ENCODE peak calls at places on chromosome 19, in nine cellular contexts. A is pancreas, F is GM23248, P is ascending aorta, G is spleen, U is AG04450, J is psoas muscle, Z is colonic mucosa, R is body of pancreas. H is an unnamed sample. For H3K27me3, the result is how much of the 10 kb centered on the place peaks cover.

GRCh38 chr19:31338069-31338767 is 11.0 kb downstream of the TSHZ3 start:
- DNase-seq in A (no peak), P (no peak), Z (no peak), G (no peak), R (peak), U (no peak), J (peak), F (peak), H (peak)

GRCh38 chr19:41540041-41540695 is 35.8 kb upstream of the CEACAM21 start:
- DNase-seq in F (no peak), A (no peak), U (no peak), J (no peak), R (no peak), P (no peak), G (no peak), Z (no peak), H (no peak)

GRCh38 chr19:32343550-32344262 is 1.7 kb upstream of the ZNF507 start:
- DNase-seq in G (no peak), F (no peak), A (no peak), Z (no peak), R (no peak), J (no peak), U (no peak), P (no peak), H (no peak)

GRCh38 chr19:41699968-41700323 is 8.5 kb upstream of the CEACAM5 start:
- DNase-seq in Z (peak), P (no peak), F (no peak), A (peak), U (no peak), R (no peak), J (no peak), G (no peak), H (no peak)

GRCh38 chr19:35921012-35921411 is 12.9 kb upstream of the TYROBP start:
- DNase-seq in P (no peak), F (no peak), G (no peak), J (no peak), A (no peak), R (no peak), U (no peak), Z (no peak), H (no peak)

GRCh38 chr19:57437931-57438330 is 2.8 kb downstream of the ZNF749 start:
- DNase-seq in F (peak), R (no peak), Z (no peak), A (no peak), P (no peak), G (no peak), U (no peak), J (no peak), H (no peak)

GRCh38 chr19:33866696-33867095 is 70.0 kb downstream of the KCTD15 start:
- DNase-seq in P (no peak), R (no peak), F (no peak), Z (no peak), G (peak), A (no peak), J (no peak), U (no peak), H (no peak)

GRCh38 chr19:30133803-30134202 is 191.8 kb downstream of the URI1 start:
- DNase-seq in R (no peak), G (peak), J (no peak), P (no peak), Z (no peak), F (no peak), U (no peak), A (peak), H (no peak)

GRCh38 chr19:54151362-54152035 is 8.0 kb downstream of the LENG1 start:
- DNase-seq in G (no peak), F (no peak), Z (no peak), A (no peak), R (no peak), J (no peak), P (no peak), U (no peak), H (no peak)

GRCh38 chr19:19570561-19570960 is 32.5 kb downstream of the CILP2 start:
- DNase-seq in F (no peak), R (no peak), Z (no peak), A (no peak), P (no peak), U (no peak), G (no peak), J (no peak), H (no peak)
- H3K27ac ChIP-seq in F (no peak), R (no peak), Z (no peak), A (no peak), P (no peak), U (no peak), G (no peak), J (no peak), H (no peak)

GRCh38 chr19:17456127-17456526 is 4.6 kb downstream of the NXNL1 start:
- DNase-seq in R (no peak), J (no peak), Z (no peak), F (no peak), A (no peak), P (no peak), U (no peak), G (no peak), H (no peak)
- H3K27me3 ChIP-seq in R (under half), J (under half), Z (under half), F (under half), A (under half), P (under half), U (under half), G (under half), H (under half)

GRCh38 chr19:46633130-46633529 is 2.9 kb downstream of the GNG8 start:
- DNase-seq in G (no peak), J (no peak), Z (no peak), P (no peak), R (no peak), F (no peak), A (no peak), U (no peak), H (no peak)

GRCh38 chr19:46634045-46634655 is 1.9 kb downstream of the GNG8 start:
- DNase-seq in A (peak), Z (peak), G (peak), U (no peak), R (peak), F (peak), J (peak), P (peak), H (peak)

GRCh38 chr19:46637224-46637623 is 1.2 kb upstream of the GNG8 start:
- DNase-seq in F (no peak), Z (no peak), G (no peak), J (no peak), A (no peak), U (no peak), P (no peak), R (no peak), H (no peak)

GRCh38 chr19:46634656-46635218 is 1.3 kb downstream of the GNG8 start:
- DNase-seq in F (no peak), R (no peak), G (peak), P (no peak), Z (no peak), U (no peak), J (no peak), A (no peak), H (peak)

GRCh38 chr19:46635920-46636761 is at the start of gene GNG8:
- DNase-seq in U (no peak), P (no peak), Z (no peak), J (no peak), A (no peak), G (peak), R (no peak), F (no peak), H (peak)
- H3K4me3 ChIP-seq in U (no peak), P (no peak), Z (no peak), J (no peak), A (no peak), G (no peak), R (no peak), F (no peak), H (peak)

DNA sequence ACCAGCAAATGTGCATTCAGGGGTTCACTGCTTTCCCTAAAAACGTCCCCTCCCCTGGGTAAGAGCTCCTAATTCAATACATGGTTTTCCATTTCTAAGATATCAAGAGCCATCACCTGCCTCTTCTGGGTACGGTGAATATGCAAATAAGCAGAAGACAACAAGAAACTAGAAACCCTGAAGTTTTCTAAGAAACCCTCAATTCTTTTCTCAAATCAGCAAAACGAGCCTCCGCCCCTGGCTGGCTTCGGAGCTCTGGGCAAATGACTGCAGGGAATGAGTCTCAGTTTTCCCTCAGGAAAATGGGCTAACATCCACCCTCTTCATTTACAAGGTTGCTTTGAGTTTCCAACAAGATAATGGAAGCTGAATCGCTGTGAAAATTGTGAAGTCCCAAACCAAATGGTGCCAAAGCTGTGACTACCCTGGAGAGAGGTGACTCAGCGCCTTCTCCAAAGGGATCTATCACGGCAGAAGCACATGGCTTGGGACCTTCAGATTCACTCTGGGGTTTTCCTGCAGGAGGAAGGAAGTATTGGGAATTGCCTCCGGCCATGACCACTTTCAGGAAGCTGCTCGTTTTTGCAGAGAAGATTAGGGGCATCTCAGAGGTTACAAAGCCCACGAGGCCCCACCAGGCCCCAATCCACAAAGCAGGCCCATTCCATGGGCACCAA is 26.6 kb downstream of the KLF2 start:
- DNase-seq in P (no peak), F (peak), U (no peak), J (no peak), A (no peak), G (no peak), R (no peak), Z (no peak), H (no peak)
- H3K27ac ChIP-seq in P (no peak), F (no peak), U (no peak), J (no peak), A (no peak), G (peak), R (no peak), Z (no peak), H (no peak)

DNA sequence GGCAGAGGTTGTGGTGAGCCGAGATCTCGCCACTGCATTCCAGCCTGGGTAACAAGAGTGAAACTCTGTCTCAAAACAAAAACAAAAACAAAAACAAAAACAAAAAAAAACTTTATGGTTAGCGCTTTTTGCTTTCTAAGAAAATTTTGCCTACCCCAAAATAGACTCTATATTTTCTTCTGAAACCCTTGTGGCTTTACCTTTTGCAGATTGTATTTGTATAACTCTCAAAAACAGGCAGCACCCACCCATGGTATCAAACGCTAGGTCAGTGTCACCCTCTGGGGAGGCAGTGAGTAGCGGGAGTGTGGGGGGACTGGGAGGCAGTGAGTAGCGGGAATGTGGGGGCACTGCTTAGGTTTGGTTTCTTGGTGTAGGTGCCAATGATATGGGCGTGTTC is 7.5 kb upstream of the SLC39A3 start:
- DNase-seq in P (no peak), R (no peak), U (no peak), A (no peak), G (no peak), F (no peak), J (no peak), Z (no peak), H (no peak)
- H3K27me3 ChIP-seq in P (under half), R (under half), U (under half), A (under half), G (under half), F (under half), J (under half), Z (under half), H (under half)

GRCh38 chr19:15107056-15108010 is at the start of gene SYDE1:
- DNase-seq in P (no peak), G (no peak), J (peak), A (no peak), U (no peak), Z (no peak), F (peak), R (no peak), H (no peak)
- H3K4me3 ChIP-seq in P (peak), G (peak), J (peak), A (peak), U (peak), Z (peak), F (peak), R (peak), H (peak)

GRCh38 chr19:7759156-7759555 is 3.9 kb upstream of the CLEC4M start:
- DNase-seq in G (no peak), R (no peak), A (no peak), F (no peak), U (no peak), P (no peak), Z (no peak), J (no peak), H (no peak)

GRCh38 chr19:7763696-7764095 is 653 bp downstream of the CLEC4M start:
- DNase-seq in G (no peak), J (no peak), R (no peak), F (no peak), A (no peak), U (no peak), Z (no peak), P (no peak), H (no peak)

GRCh38 chr19:7766535-7766934 is 3.5 kb downstream of the CLEC4M start:
- DNase-seq in U (no peak), A (no peak), Z (no peak), R (no peak), F (no peak), P (no peak), G (no peak), J (no peak), H (no peak)

GRCh38 chr19:7767487-7767886 is 4.4 kb downstream of the CLEC4M start:
- DNase-seq in J (no peak), F (no peak), P (no peak), R (no peak), U (no peak), G (no peak), A (no peak), Z (no peak), H (no peak)

GRCh38 chr19:7762719-7763293 is at the start of gene CLEC4M:
- DNase-seq in P (no peak), J (no peak), A (no peak), F (no peak), U (no peak), R (no peak), Z (no peak), G (no peak), H (no peak)
- H3K27ac ChIP-seq in P (no peak), J (no peak), A (no peak), F (no peak), U (no peak), R (no peak), Z (no peak), G (no peak), H (no peak)

GRCh38 chr19:48183356-48183755 is 12.9 kb downstream of the ZSWIM9 start:
- DNase-seq in Z (no peak), U (no peak), F (no peak), G (peak), A (no peak), P (no peak), R (no peak), J (no peak), H (no peak)

GRCh38 chr19:48182434-48182833 is 12.0 kb downstream of the ZSWIM9 start:
- DNase-seq in Z (no peak), A (no peak), P (no peak), G (peak), F (no peak), U (no peak), R (no peak), J (no peak), H (no peak)

GRCh38 chr19:48186015-48186414 is 15.5 kb downstream of the ZSWIM9 start:
- DNase-seq in R (no peak), Z (no peak), F (no peak), A (no peak), G (peak), J (no peak), P (no peak), U (no peak), H (no peak)

GRCh38 chr19:48186541-48186991 is 16.1 kb downstream of the ZSWIM9 start:
- DNase-seq in J (no peak), G (no peak), A (no peak), Z (no peak), F (no peak), R (no peak), P (no peak), U (no peak), H (peak)

GRCh38 chr19:48181505-48181904 is 11.0 kb downstream of the ZSWIM9 start:
- DNase-seq in Z (no peak), F (no peak), G (no peak), A (no peak), R (no peak), P (no peak), U (no peak), J (no peak), H (no peak)
- H3K27me3 ChIP-seq in Z (under half), F (under half), G (under half), A (under half), R (under half), P (under half), U (under half), J (under half), H (under half)

DNA sequence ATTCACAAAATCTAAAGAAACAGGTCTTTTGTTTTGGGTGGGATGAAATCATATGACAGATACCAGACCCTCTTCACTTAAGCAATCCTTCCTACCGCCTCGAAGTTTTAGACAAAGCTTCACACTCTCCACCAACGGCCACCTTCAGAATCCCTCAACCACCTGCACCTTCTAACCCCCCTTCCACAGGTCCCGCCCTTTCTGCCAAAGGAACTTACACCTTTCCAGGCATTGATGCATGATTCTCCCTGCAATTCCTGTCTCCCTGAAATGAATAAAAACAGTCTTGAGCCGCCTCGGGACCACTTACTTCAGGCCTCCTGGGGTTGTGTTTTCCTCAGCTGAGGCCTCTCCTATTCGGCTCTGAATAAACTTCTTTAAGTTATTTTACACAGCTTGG is 869 bp downstream of the ZNF433 start:
- DNase-seq in U (no peak), G (no peak), Z (no peak), R (peak), A (no peak), J (no peak), F (peak), P (no peak), H (peak)
- H3K4me3 ChIP-seq in U (peak), G (no peak), Z (peak), R (no peak), A (peak), J (peak), F (peak), P (peak), H (peak)

DNA sequence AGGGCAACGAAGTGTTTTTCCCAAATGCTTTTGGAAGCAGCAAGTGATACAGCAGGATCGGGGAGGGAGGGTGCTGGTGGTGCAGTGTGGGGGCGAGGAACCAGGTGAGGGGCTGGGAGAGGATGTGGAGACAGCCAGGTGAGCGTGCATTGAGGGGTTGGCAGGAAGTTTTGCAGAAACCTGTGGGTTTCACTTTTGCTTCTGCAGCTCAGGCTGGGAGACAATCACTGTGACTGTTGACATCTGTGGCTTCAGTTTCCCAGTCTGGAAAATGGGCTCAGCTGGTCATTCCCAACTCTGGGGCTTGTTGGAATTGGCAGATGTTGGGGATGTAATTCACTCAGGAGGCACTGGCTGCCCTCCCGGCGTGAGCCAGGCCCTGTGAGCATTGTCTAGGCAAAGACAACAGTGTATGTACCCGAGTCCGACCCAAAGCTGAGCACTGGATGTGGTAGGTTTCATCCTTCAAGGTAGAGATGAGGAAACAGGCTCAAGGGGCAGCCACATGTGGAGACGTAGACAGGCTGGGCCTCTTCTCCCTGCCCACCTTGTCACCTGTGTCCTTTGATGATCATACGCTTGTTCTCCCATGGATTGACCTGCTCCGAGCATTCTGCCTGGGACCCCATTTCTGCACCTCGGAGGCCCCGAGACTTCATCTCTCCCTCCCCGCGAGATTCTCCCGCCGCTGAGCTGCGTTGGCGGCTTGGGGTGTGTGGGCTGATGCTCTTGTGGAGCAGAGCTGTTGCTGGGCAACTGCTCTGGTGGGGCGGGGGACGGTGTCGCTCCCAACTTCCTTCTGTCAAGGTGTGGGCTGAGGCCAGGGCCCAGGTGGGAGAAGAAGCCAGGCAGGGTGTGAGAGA is 21.9 kb downstream of the MAST3 start:
- DNase-seq in A (no peak), R (no peak), G (peak), F (no peak), P (no peak), Z (no peak), J (no peak), U (no peak), H (no peak)
- H3K27ac ChIP-seq in A (no peak), R (no peak), G (peak), F (no peak), P (no peak), Z (peak), J (no peak), U (no peak), H (no peak)

H was measured in WERI-Rb-1.